ENCODE peak calls at places on chromosome 22, in ten cellular contexts. One of them, this sample, is unnamed.

GRCh38 chr22:25759825-25760231 is 17.8 kb downstream of the MYO18B start:
- DNase-seq in germinal center: no peak
- DNase-seq in HTR-8/SVneo: peak; percentile 71
- DNase-seq in stimulated activated CD4-positive, alpha-beta T cell treated with anti-CD3 and anti-CD28 coated beads, Interleukin-4, amount 100 ng/mL, for 4 hours: no peak
- DNase-seq in Ammon's horn: no peak
- DNase-seq in activated CD8-positive, alpha-beta memory T cell treated with anti-CD3 and anti-CD28 coated beads, Interleukin-2, amount 10 ng/mL, durations not matched to agents 7 days and 5 days: no peak
- DNase-seq in pulmonary artery endothelial cell: peak; percentile 97
- DNase-seq in NCI-H1694 treated with DMSO at 0.1 percent for 48 hours: no peak
- DNase-seq in T-helper 9 cell: no peak
- DNase-seq in GM12865: no peak
- DNase-seq in this sample: no peak

GRCh38 chr22:25351631-25352293 is 132.3 kb downstream of the CRYBB2 start:
- DNase-seq in HTR-8/SVneo: no peak
- DNase-seq in activated CD8-positive, alpha-beta memory T cell treated with anti-CD3 and anti-CD28 coated beads, Interleukin-2, amount 10 ng/mL, durations not matched to agents 7 days and 5 days: no peak
- DNase-seq in T-helper 9 cell: no peak
- DNase-seq in Ammon's horn: no peak
- DNase-seq in NCI-H1694 treated with DMSO at 0.1 percent for 48 hours: no peak
- DNase-seq in pulmonary artery endothelial cell: no peak
- DNase-seq in GM12865: no peak
- DNase-seq in germinal center: no peak
- DNase-seq in stimulated activated CD4-positive, alpha-beta T cell treated with anti-CD3 and anti-CD28 coated beads, Interleukin-4, amount 100 ng/mL, for 4 hours: no peak
- DNase-seq in this sample: peak; percentile 22

GRCh38 chr22:38414009-38414395 is 41.0 kb downstream of the KCNJ4 start:
- DNase-seq in T-helper 9 cell: no peak
- DNase-seq in Ammon's horn: no peak
- DNase-seq in pulmonary artery endothelial cell: no peak
- DNase-seq in HTR-8/SVneo: no peak
- DNase-seq in germinal center: no peak
- DNase-seq in activated CD8-positive, alpha-beta memory T cell treated with anti-CD3 and anti-CD28 coated beads, Interleukin-2, amount 10 ng/mL, durations not matched to agents 7 days and 5 days: no peak
- DNase-seq in NCI-H1694 treated with DMSO at 0.1 percent for 48 hours: no peak
- DNase-seq in GM12865: no peak
- DNase-seq in stimulated activated CD4-positive, alpha-beta T cell treated with anti-CD3 and anti-CD28 coated beads, Interleukin-4, amount 100 ng/mL, for 4 hours: no peak
- DNase-seq in this sample: no peak

GRCh38 chr22:17101475-17102296 is 16.9 kb downstream of the IL17RA start:
- DNase-seq in NCI-H1694 treated with DMSO at 0.1 percent for 48 hours: no peak
- DNase-seq in T-helper 9 cell: no peak
- DNase-seq in germinal center: no peak
- DNase-seq in GM12865: no peak
- DNase-seq in Ammon's horn: no peak
- DNase-seq in activated CD8-positive, alpha-beta memory T cell treated with anti-CD3 and anti-CD28 coated beads, Interleukin-2, amount 10 ng/mL, durations not matched to agents 7 days and 5 days: no peak
- DNase-seq in HTR-8/SVneo: no peak
- DNase-seq in pulmonary artery endothelial cell: no peak
- DNase-seq in stimulated activated CD4-positive, alpha-beta T cell treated with anti-CD3 and anti-CD28 coated beads, Interleukin-4, amount 100 ng/mL, for 4 hours: no peak
- DNase-seq in this sample: peak; percentile 14

GRCh38 chr22:19035474-19036228 is 86.6 kb downstream of the DGCR2 start:
- DNase-seq in GM12865: peak; percentile 11
- DNase-seq in T-helper 9 cell: no peak
- DNase-seq in activated CD8-positive, alpha-beta memory T cell treated with anti-CD3 and anti-CD28 coated beads, Interleukin-2, amount 10 ng/mL, durations not matched to agents 7 days and 5 days: no peak
- DNase-seq in Ammon's horn: no peak
- DNase-seq in pulmonary artery endothelial cell: no peak
- DNase-seq in germinal center: no peak
- DNase-seq in stimulated activated CD4-positive, alpha-beta T cell treated with anti-CD3 and anti-CD28 coated beads, Interleukin-4, amount 100 ng/mL, for 4 hours: no peak
- DNase-seq in HTR-8/SVneo: no peak
- DNase-seq in NCI-H1694 treated with DMSO at 0.1 percent for 48 hours: peak; percentile 67
- DNase-seq in this sample: no peak

GRCh38 chr22:48591286-48592065 is 1236.2 kb downstream of the BRD1 start:
- DNase-seq in germinal center: no peak
- DNase-seq in activated CD8-positive, alpha-beta memory T cell treated with anti-CD3 and anti-CD28 coated beads, Interleukin-2, amount 10 ng/mL, durations not matched to agents 7 days and 5 days: no peak
- DNase-seq in HTR-8/SVneo: no peak
- DNase-seq in pulmonary artery endothelial cell: no peak
- DNase-seq in Ammon's horn: no peak
- DNase-seq in GM12865: no peak
- DNase-seq in T-helper 9 cell: no peak
- DNase-seq in NCI-H1694 treated with DMSO at 0.1 percent for 48 hours: no peak
- DNase-seq in stimulated activated CD4-positive, alpha-beta T cell treated with anti-CD3 and anti-CD28 coated beads, Interleukin-4, amount 100 ng/mL, for 4 hours: no peak
- DNase-seq in this sample: no peak

GRCh38 chr22:37609240-37610152 is 862 bp downstream of the GGA1 start:
- DNase-seq in stimulated activated CD4-positive, alpha-beta T cell treated with anti-CD3 and anti-CD28 coated beads, Interleukin-4, amount 100 ng/mL, for 4 hours: no peak
- DNase-seq in NCI-H1694 treated with DMSO at 0.1 percent for 48 hours: no peak
- DNase-seq in T-helper 9 cell: no peak
- DNase-seq in Ammon's horn: no peak
- DNase-seq in activated CD8-positive, alpha-beta memory T cell treated with anti-CD3 and anti-CD28 coated beads, Interleukin-2, amount 10 ng/mL, durations not matched to agents 7 days and 5 days: peak; percentile 52
- DNase-seq in HTR-8/SVneo: no peak
- DNase-seq in germinal center: peak; percentile 62
- DNase-seq in pulmonary artery endothelial cell: no peak
- DNase-seq in GM12865: peak; percentile 81
- DNase-seq in this sample: peak; percentile 74

GRCh38 chr22:19619144-19620009 is 94.9 kb upstream of the SEPTIN5 start:
- DNase-seq in NCI-H1694 treated with DMSO at 0.1 percent for 48 hours: no peak
- DNase-seq in T-helper 9 cell: no peak
- DNase-seq in pulmonary artery endothelial cell: no peak
- DNase-seq in activated CD8-positive, alpha-beta memory T cell treated with anti-CD3 and anti-CD28 coated beads, Interleukin-2, amount 10 ng/mL, durations not matched to agents 7 days and 5 days: no peak
- DNase-seq in Ammon's horn: no peak
- DNase-seq in stimulated activated CD4-positive, alpha-beta T cell treated with anti-CD3 and anti-CD28 coated beads, Interleukin-4, amount 100 ng/mL, for 4 hours: no peak
- DNase-seq in germinal center: peak; percentile 69
- DNase-seq in GM12865: peak; percentile 83
- DNase-seq in HTR-8/SVneo: no peak
- DNase-seq in this sample: peak; percentile 73

GRCh38 chr22:31646186-31647019 is 15.6 kb downstream of the PISD start:
- DNase-seq in activated CD8-positive, alpha-beta memory T cell treated with anti-CD3 and anti-CD28 coated beads, Interleukin-2, amount 10 ng/mL, durations not matched to agents 7 days and 5 days: peak; percentile 53
- DNase-seq in HTR-8/SVneo: peak; percentile 66
- DNase-seq in T-helper 9 cell: no peak
- DNase-seq in stimulated activated CD4-positive, alpha-beta T cell treated with anti-CD3 and anti-CD28 coated beads, Interleukin-4, amount 100 ng/mL, for 4 hours: peak; percentile 27
- DNase-seq in pulmonary artery endothelial cell: peak; percentile 96
- DNase-seq in Ammon's horn: no peak
- DNase-seq in NCI-H1694 treated with DMSO at 0.1 percent for 48 hours: no peak
- DNase-seq in germinal center: no peak
- DNase-seq in GM12865: peak; percentile 79
- DNase-seq in this sample: peak; percentile 68

GRCh38 chr22:37280718-37281117 is 1.6 kb upstream of the CYTH4 start:
- DNase-seq in germinal center: no peak
- DNase-seq in T-helper 9 cell: no peak
- DNase-seq in stimulated activated CD4-positive, alpha-beta T cell treated with anti-CD3 and anti-CD28 coated beads, Interleukin-4, amount 100 ng/mL, for 4 hours: no peak
- DNase-seq in NCI-H1694 treated with DMSO at 0.1 percent for 48 hours: no peak
- DNase-seq in activated CD8-positive, alpha-beta memory T cell treated with anti-CD3 and anti-CD28 coated beads, Interleukin-2, amount 10 ng/mL, durations not matched to agents 7 days and 5 days: no peak
- DNase-seq in pulmonary artery endothelial cell: no peak
- DNase-seq in Ammon's horn: no peak
- DNase-seq in GM12865: no peak
- DNase-seq in HTR-8/SVneo: no peak
- DNase-seq in this sample: no peak

GRCh38 chr22:45970709-45971388 is 6.1 kb downstream of the WNT7B start:
- DNase-seq in GM12865: no peak
- DNase-seq in NCI-H1694 treated with DMSO at 0.1 percent for 48 hours: no peak
- DNase-seq in germinal center: no peak
- DNase-seq in HTR-8/SVneo: no peak
- DNase-seq in pulmonary artery endothelial cell: no peak
- DNase-seq in T-helper 9 cell: no peak
- DNase-seq in Ammon's horn: no peak
- DNase-seq in stimulated activated CD4-positive, alpha-beta T cell treated with anti-CD3 and anti-CD28 coated beads, Interleukin-4, amount 100 ng/mL, for 4 hours: no peak
- DNase-seq in activated CD8-positive, alpha-beta memory T cell treated with anti-CD3 and anti-CD28 coated beads, Interleukin-2, amount 10 ng/mL, durations not matched to agents 7 days and 5 days: no peak
- DNase-seq in this sample: no peak